ENCODE peak calls at places on chromosome 2, in four cellular contexts. F is cardiac muscle cell; C is CD8-positive, alpha-beta T cell; A is cardiac fibroblast. R is an unnamed sample.

GRCh38 chr2:181745796-181746540 is 65.7 kb upstream of the NEUROD1 start:
- DNase-seq in F (no peak), C (no peak), A (no peak), R (no peak)

GRCh38 chr2:201129044-201129505 is 13.1 kb downstream of the CFLAR start:
- DNase-seq in F (no peak), C (no peak), A (peak; percentile 90), R (peak; percentile 80)

GRCh38 chr2:208311321-208311720 is 45.3 kb downstream of the PIKFYVE start:
- DNase-seq in F (no peak), C (no peak), A (no peak), R (peak; percentile 6)

GRCh38 chr2:107091163-107091864 is 205.3 kb upstream of the ST6GAL2 start:
- DNase-seq in F (peak; percentile 77), C (no peak), A (peak; percentile 25), R (peak; percentile 68)

GRCh38 chr2:217662984-217663602 is 339.7 kb downstream of the TNS1 start:
- DNase-seq in F (no peak), C (no peak), A (peak; percentile 12), R (peak; percentile 29)

GRCh38 chr2:174669321-174669720 is 71.7 kb upstream of the WIPF1 start:
- DNase-seq in F (no peak), C (no peak), A (no peak), R (no peak)

GRCh38 chr2:96197541-96198255 is 10.9 kb downstream of the STARD7 start:
- DNase-seq in F (no peak), C (no peak), A (peak; percentile 49), R (no peak)

GRCh38 chr2:230042195-230042594 is 26.5 kb downstream of the SLC16A14 start:
- DNase-seq in F (no peak), C (no peak), A (peak; percentile 39), R (no peak)

GRCh38 chr2:192655916-192656315 is 461.2 kb upstream of the TMEFF2 start:
- DNase-seq in F (no peak), C (no peak), A (no peak), R (no peak)

GRCh38 chr2:160319700-160320099 is 119.6 kb upstream of the ITGB6 start:
- DNase-seq in F (no peak), C (no peak), A (no peak), R (no peak)

GRCh38 chr2:46632349-46632748 is 153.0 kb downstream of the TMEM247 start:
- DNase-seq in F (peak; percentile 24), C (no peak), A (peak; percentile 84), R (peak; percentile 79)

GRCh38 chr2:23509071-23509470 is 124.1 kb downstream of the KLHL29 start:
- DNase-seq in F (no peak), C (no peak), A (no peak), R (no peak)

GRCh38 chr2:109066501-109066900 is 62.5 kb upstream of the SH3RF3 start:
- DNase-seq in F (no peak), C (no peak), A (no peak), R (no peak)

GRCh38 chr2:39855856-39856255 is 76.8 kb upstream of the THUMPD2 start:
- DNase-seq in F (no peak), C (no peak), A (no peak), R (no peak)

GRCh38 chr2:188573453-188573852 is 281.8 kb downstream of the GULP1 start:
- DNase-seq in F (no peak), C (no peak), A (no peak), R (peak; percentile 55)

GRCh38 chr2:96325038-96325883 is at the start of gene ITPRIPL1:
- DNase-seq in F (peak; percentile 35), C (no peak), A (peak; percentile 32), R (no peak)

DNA sequence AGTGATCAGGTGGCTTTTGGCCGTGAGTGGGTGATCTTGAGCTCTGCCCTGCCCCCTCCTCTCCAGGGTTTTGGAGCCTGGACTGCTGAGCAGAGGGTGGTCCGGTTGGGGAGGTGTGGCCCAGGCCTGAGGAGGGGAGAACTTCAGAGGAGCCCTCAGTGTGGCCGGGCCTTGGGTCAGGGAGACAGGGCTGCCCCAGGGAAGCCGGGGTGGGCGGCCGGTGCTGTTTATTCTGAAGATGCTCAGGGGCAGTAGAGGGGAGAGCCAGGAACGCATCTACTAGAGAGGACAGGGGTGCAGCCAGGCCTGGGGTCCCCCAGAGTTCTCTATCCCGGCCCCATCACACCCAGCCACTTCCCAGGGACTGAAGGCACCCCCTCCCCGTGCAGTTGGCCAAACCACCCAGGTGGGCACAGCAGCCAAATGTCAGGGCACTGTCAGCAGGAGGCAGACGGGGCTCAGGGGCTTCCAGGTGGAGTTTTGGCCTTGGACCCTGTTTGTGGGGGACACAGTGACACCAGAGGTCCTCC is 971 bp downstream of the ERFE start:
- DNase-seq in F (no peak), C (no peak), A (no peak), R (no peak)
- H3K4me3 ChIP-seq in F (no peak overlapping the region), C (peak overlapping the region; percentile 19), A (no peak overlapping the region), R (no peak overlapping the region)

GRCh38 chr2:44895061-44895460 is 46.4 kb upstream of the SIX3 start:
- DNase-seq in F (no peak), C (no peak), A (peak; percentile 41), R (no peak)
- TF ChIP-seq CTCF in F (no peak), C (no peak), A (no peak), R (no peak)

GRCh38 chr2:58427572-58428285 is 186.6 kb upstream of the FANCL start:
- DNase-seq in F (peak; percentile 78), C (no peak), A (peak; percentile 28), R (peak; percentile 45)
- H3K4me3 ChIP-seq in F (peak overlapping the region; percentile 51), C (no peak overlapping the region), A (peak overlapping the region; percentile 50), R (peak overlapping the region; percentile 46)

DNA sequence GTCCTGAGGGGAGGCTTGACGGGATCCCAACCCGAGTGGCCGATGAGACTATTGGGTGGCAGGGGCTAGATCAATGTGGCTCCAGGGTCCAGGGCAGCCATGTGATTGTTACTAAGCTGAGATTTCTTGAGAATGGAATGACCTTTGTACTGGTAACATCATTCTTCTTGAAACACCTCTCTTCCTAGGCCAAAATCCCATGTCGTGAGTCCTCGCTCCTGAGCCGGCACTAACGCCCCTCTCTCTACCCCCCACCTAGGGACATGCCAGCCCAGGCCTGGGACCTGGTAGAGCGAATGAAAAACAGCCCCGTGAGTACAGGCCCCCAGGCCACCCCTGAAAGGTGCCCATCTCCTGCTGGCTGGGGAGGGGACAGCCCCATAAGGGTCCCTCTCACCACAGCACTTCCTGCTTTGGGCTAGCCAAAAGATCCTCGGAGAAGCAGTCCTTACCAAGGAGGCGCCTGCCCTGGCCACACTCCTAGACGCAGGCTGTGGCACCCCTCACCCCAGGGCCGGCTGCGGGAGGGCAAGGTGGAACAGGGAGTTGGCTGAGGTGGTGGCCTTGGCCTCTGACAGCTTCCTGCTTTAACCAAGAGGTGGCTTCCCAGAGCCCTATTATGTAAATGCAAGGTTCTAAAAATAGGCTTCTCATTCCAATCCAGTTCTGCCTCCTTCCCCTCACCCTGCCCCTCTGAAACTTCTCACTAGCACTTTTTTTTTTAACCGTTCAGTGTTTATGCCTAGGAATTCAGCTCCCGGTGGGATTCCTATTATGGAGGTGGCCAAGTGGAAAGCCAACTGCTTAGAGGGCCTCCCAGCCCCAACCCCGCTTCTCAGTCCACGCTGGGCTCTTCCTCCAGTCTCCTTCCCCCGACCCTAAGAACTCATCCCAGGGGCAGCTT is 126.6 kb upstream of the PPP1CB start:
- DNase-seq in F (peak; percentile 84), C (peak; percentile 72), A (peak; percentile 53), R (peak; percentile 87)
- TF ChIP-seq CTCF in F (peak; percentile 6), C (no peak), A (no peak), R (peak; percentile 14)